ENCODE peak calls at places on chromosome 19, in ten cellular contexts. S is suprapubic skin; H is fibroblast of lung; V is K562; U is Peyer's patch; T is A673; F is tibial artery; I is CD8-positive, alpha-beta T cell; Y is CD8-positive, alpha-beta memory T cell; R is sigmoid colon. C is an unnamed sample. For H3K36me3, the result is how much of the 10 kb centered on the place peaks cover.

GRCh38 chr19:30671622-30672051 is 299.5 kb downstream of the ZNF536 start:
- DNase-seq in T (no peak), S (no peak), R (no peak), U (no peak), H (peak), F (no peak), V (no peak), Y (no peak), I (no peak), C (no peak)

GRCh38 chr19:38317104-38317612 is 1.4 kb upstream of the YIF1B start:
- DNase-seq in F (no peak), T (no peak), Y (no peak), H (no peak), R (no peak), I (peak), U (peak), S (no peak), V (peak), C (no peak)

GRCh38 chr19:3575260-3575741 is 2.6 kb downstream of the HMG20B start:
- DNase-seq in R (no peak), U (no peak), I (no peak), H (no peak), V (no peak), Y (no peak), S (no peak), F (no peak), T (no peak), C (no peak)

GRCh38 chr19:10699650-10700335 is 1.4 kb upstream of the QTRT1 start:
- DNase-seq in H (peak), S (no peak), U (peak), V (peak), I (peak), F (no peak), Y (peak), T (peak), R (no peak), C (no peak)

GRCh38 chr19:10864538-10864899 is 6.8 kb upstream of the CARM1 start:
- DNase-seq in V (peak), Y (peak), H (peak), I (peak), T (peak), R (peak), S (peak), U (peak), F (peak), C (peak)

GRCh38 chr19:2802826-2803225 is 16.8 kb upstream of the ZNF554 start:
- DNase-seq in S (no peak), Y (no peak), R (no peak), T (no peak), H (no peak), U (no peak), I (no peak), F (no peak), V (no peak), C (peak)

GRCh38 chr19:14821958-14822357 is 13.0 kb downstream of the OR7A5 start:
- DNase-seq in Y (no peak), R (no peak), S (no peak), H (no peak), I (no peak), V (no peak), U (no peak), F (no peak), T (no peak), C (no peak)

GRCh38 chr19:5778402-5778801 is 6.1 kb downstream of the PRR22 start:
- DNase-seq in V (no peak), R (no peak), S (no peak), H (no peak), F (no peak), I (no peak), U (no peak), T (no peak), Y (no peak), C (no peak)

GRCh38 chr19:20478936-20479335 is 86.6 kb downstream of the ZNF737 start:
- DNase-seq in U (no peak), R (no peak), F (no peak), I (no peak), T (no peak), V (no peak), S (no peak), Y (no peak), H (no peak), C (no peak)

GRCh38 chr19:54482889-54483288 is 9.8 kb upstream of the CDC42EP5 start:
- DNase-seq in S (no peak), Y (no peak), R (no peak), T (no peak), I (no peak), V (no peak), H (no peak), U (no peak), F (no peak), C (no peak)

GRCh38 chr19:31784631-31785237 is 435.5 kb upstream of the TSHZ3 start:
- DNase-seq in U (no peak), Y (no peak), R (no peak), S (no peak), T (no peak), I (no peak), V (no peak), H (peak), F (no peak), C (no peak)

GRCh38 chr19:48506138-48506733 is 5.4 kb downstream of the LMTK3 start:
- DNase-seq in V (peak), F (peak), U (no peak), I (no peak), T (peak), H (peak), Y (no peak), S (no peak), R (no peak), C (no peak)

GRCh38 chr19:5407356-5407755 is 47.9 kb upstream of the ZNRF4 start:
- DNase-seq in U (no peak), T (peak), S (no peak), F (no peak), I (no peak), V (peak), H (peak), R (no peak), Y (no peak), C (no peak)

GRCh38 chr19:34172661-34173144 is 399 bp downstream of the LSM14A start:
- DNase-seq in R (no peak), S (no peak), U (peak), T (peak), V (peak), Y (no peak), F (no peak), H (no peak), I (peak), C (no peak)

GRCh38 chr19:39157275-39157996 is 31.9 kb downstream of the PAK4 start:
- DNase-seq in U (no peak), S (no peak), H (peak), F (no peak), I (no peak), Y (no peak), V (no peak), T (no peak), R (no peak), C (no peak)

GRCh38 chr19:38647966-38648788 is 728 bp downstream of the ACTN4 start:
- DNase-seq in V (no peak), U (no peak), I (no peak), Y (no peak), R (no peak), S (no peak), H (no peak), T (no peak), F (no peak), C (no peak)

GRCh38 chr19:4061683-4062575 is 4.8 kb downstream of the ZBTB7A start:
- DNase-seq in R (peak), U (peak), F (no peak), I (no peak), S (peak), H (no peak), T (no peak), Y (no peak), V (no peak), C (peak)

GRCh38 chr19:32647361-32647760 is 27.6 kb downstream of the ANKRD27 start:
- DNase-seq in F (no peak), H (no peak), S (no peak), V (no peak), Y (no peak), U (no peak), I (no peak), R (no peak), T (no peak), C (no peak)

GRCh38 chr19:55640577-55641375 is at the start of gene ZNF580:
- DNase-seq in U (peak), R (peak), T (peak), V (peak), I (peak), H (peak), Y (no peak), S (no peak), F (peak), C (peak)

GRCh38 chr19:23060016-23060415 is 56.8 kb upstream of the ZNF730 start:
- DNase-seq in I (no peak), H (no peak), F (no peak), R (no peak), S (no peak), V (no peak), T (no peak), Y (no peak), U (no peak), C (no peak)

GRCh38 chr19:56315076-56315828 is 613 bp upstream of the ZSCAN5A start:
- DNase-seq in I (peak), H (peak), V (peak), Y (peak), F (peak), T (peak), R (peak), S (peak), U (peak), C (peak)

GRCh38 chr19:56272448-56272847 is at the start of gene EDDM13:
- DNase-seq in F (no peak), V (no peak), S (no peak), U (no peak), Y (no peak), I (no peak), T (no peak), H (no peak), R (no peak), C (no peak)

GRCh38 chr19:45913874-45914830 is at the start of gene NANOS2:
- DNase-seq in H (no peak), I (no peak), U (no peak), V (peak), R (no peak), S (no peak), Y (no peak), F (no peak), T (no peak), C (peak)

GRCh38 chr19:48059331-48059730 is 15.5 kb upstream of the CABP5 start:
- DNase-seq in V (no peak), Y (no peak), R (peak), I (no peak), F (no peak), T (no peak), S (no peak), U (no peak), H (no peak), C (no peak)

GRCh38 chr19:10505583-10506229 is 2.5 kb upstream of the KEAP1 start:
- DNase-seq in Y (peak), V (peak), U (peak), R (peak), I (peak), T (peak), S (peak), F (peak), H (peak), C (peak)

GRCh38 chr19:8429826-8430225 is 14.9 kb upstream of the HNRNPM start:
- DNase-seq in V (no peak), I (no peak), H (no peak), S (no peak), F (no peak), R (no peak), Y (no peak), T (no peak), U (no peak), C (no peak)

GRCh38 chr19:3782903-3783302 is 3.3 kb downstream of the MATK start:
- DNase-seq in T (no peak), R (no peak), S (no peak), H (no peak), V (no peak), F (no peak), U (no peak), Y (no peak), I (no peak), C (peak)

GRCh38 chr19:55013596-55013995 is 24.5 kb downstream of the GP6 start:
- DNase-seq in T (no peak), R (no peak), H (no peak), F (no peak), I (no peak), V (no peak), Y (no peak), U (no peak), S (no peak), C (no peak)

GRCh38 chr19:7550169-7550770 is 14.8 kb downstream of the PNPLA6 start:
- DNase-seq in Y (no peak), S (peak), H (no peak), F (no peak), V (no peak), T (no peak), I (no peak), R (no peak), U (no peak), C (peak)

GRCh38 chr19:44600466-44600865 is 12.9 kb upstream of the IGSF23 start:
- DNase-seq in S (no peak), F (no peak), Y (no peak), R (no peak), H (peak), V (no peak), I (no peak), U (no peak), T (no peak), C (no peak)

GRCh38 chr19:56217039-56217949 is 15.2 kb downstream of the ZSCAN5C start:
- DNase-seq in H (peak), U (no peak), R (no peak), Y (no peak), T (peak), I (no peak), S (no peak), V (no peak), F (no peak), C (no peak)

GRCh38 chr19:2343289-2343982 is 15.0 kb downstream of the SPPL2B start:
- DNase-seq in S (no peak), R (no peak), H (no peak), Y (no peak), T (no peak), V (no peak), I (no peak), F (no peak), U (no peak), C (peak)

GRCh38 chr19:1238373-1239303 is 833 bp upstream of the CBARP start:
- DNase-seq in I (no peak), S (no peak), Y (no peak), H (no peak), R (no peak), U (no peak), F (no peak), T (no peak), V (no peak), C (no peak)

GRCh38 chr19:1237754-1238372 is at the start of gene CBARP:
- DNase-seq in I (no peak), S (no peak), U (peak), T (no peak), V (peak), R (peak), H (no peak), Y (peak), F (no peak), C (no peak)

GRCh38 chr19:1239796-1240737 is 1.5 kb upstream of the ATP5F1D start:
- DNase-seq in F (peak), V (peak), R (peak), H (peak), U (peak), Y (peak), T (peak), S (peak), I (peak), C (peak)

GRCh38 chr19:1240925-1241324 is 626 bp upstream of the ATP5F1D start:
- DNase-seq in V (no peak), S (no peak), I (no peak), Y (no peak), U (peak), R (peak), H (no peak), T (no peak), F (no peak), C (no peak)

DNA sequence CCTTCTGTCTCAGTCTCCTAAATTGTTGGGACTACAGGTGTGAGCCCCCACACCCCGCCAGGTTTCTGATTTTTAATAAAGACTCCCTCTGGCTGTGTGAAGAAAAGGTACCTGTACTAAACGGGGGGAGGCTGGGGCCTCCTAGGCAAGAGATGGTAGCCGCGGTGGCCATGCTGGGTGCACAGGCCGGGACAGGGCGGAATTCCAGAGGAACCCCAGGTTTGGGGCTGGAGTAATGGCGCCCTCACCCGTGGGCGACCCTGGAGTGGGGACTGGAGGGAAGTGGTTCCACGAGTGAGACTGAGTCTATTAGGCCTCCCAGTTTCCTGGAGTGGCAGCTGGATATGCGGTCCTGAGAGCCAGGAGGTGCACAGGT is 1.6 kb upstream of the CBARP start:
- DNase-seq in T (no peak), Y (no peak), V (no peak), F (no peak), S (no peak), I (no peak), R (no peak), H (no peak), U (peak), C (no peak)
- H3K27ac ChIP-seq in T (peak), Y (peak), V (peak), F (peak), S (peak), I (no peak), R (peak), H (peak), U (peak), C (peak)

DNA sequence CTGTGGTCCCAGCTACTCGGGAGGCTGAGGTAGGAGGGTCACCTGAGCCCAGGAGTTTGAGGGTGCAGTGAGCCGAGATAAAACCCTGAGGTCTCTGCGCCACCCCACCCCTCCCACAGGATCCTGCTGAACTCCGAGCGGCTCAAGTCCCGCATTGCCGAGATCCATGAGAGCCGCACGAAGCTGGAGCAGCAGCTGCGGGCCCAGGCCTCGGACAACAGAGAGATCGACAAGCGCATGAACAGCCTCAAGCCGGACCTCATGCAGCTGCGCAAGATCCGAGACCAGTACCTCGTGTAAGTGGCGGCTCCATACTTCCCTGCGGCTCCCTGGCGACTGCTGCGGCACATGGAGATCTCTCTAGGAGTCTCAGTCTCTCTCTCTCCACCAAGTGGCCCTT is 6.6 kb upstream of the IFI30 start:
- DNase-seq in F (no peak), V (no peak), T (no peak), R (no peak), I (no peak), H (no peak), Y (no peak), S (no peak), U (no peak), C (no peak)
- H3K36me3 ChIP-seq in F (half or more), V (half or more), T (under half), R (under half), I (under half), H (under half), Y (under half), S (half or more), U (under half), C (half or more)

DNA sequence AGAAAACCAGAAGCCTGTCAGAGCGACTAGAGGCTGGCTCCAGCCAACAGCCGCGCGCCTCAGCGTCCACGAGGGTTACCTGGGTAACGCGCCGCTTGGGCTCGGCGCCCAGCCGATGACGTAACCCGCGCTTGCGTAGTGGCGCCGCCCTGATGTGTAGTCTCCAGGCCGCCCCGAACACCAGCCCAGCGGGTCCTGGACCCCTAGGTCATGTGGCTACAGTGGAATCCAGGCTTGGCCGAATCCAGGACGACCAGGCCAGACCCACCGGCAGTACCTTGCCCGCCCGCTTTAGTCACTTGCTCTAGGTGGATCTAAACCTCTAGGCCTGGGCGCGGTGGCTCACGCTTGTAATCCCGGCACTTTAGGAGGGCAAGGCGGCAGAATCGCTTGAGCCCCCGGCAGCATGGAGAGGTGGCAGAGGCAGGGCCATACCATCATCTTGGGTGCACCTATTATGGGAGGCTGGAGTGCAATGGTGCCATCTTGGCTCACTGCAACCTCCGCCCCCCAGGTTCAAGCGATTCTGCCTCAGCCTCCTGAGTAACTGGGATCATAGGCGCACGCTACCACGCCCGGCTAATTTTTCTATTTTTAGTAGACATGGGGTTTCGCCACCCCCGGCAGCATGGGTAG is 7.2 kb upstream of the ZNF606 start:
- DNase-seq in V (peak), I (peak), H (peak), Y (peak), S (peak), R (peak), F (peak), T (peak), U (peak), C (peak)
- H3K4me3 ChIP-seq in V (peak), I (peak), H (peak), Y (no peak), S (peak), R (peak), F (peak), T (peak), U (peak), C (peak)

GRCh38 chr19:13102416-13102665 is 317 bp downstream of the LYL1 start:
- DNase-seq in H (no peak), V (no peak), U (no peak), R (no peak), I (no peak), T (no peak), S (no peak), Y (no peak), F (no peak), C (no peak)

GRCh38 chr19:13103961-13104847 is 1.5 kb upstream of the LYL1 start:
- DNase-seq in F (peak), Y (peak), V (peak), U (peak), T (no peak), H (no peak), S (no peak), R (peak), I (peak), C (peak)

GRCh38 chr19:13101590-13102415 is 855 bp downstream of the LYL1 start:
- DNase-seq in I (no peak), F (no peak), U (no peak), H (no peak), V (no peak), T (no peak), S (no peak), Y (no peak), R (no peak), C (no peak)

GRCh38 chr19:13103585-13103923 is 896 bp upstream of the LYL1 start:
- DNase-seq in V (peak), R (no peak), S (no peak), I (no peak), Y (no peak), F (no peak), H (no peak), T (no peak), U (no peak), C (no peak)

DNA sequence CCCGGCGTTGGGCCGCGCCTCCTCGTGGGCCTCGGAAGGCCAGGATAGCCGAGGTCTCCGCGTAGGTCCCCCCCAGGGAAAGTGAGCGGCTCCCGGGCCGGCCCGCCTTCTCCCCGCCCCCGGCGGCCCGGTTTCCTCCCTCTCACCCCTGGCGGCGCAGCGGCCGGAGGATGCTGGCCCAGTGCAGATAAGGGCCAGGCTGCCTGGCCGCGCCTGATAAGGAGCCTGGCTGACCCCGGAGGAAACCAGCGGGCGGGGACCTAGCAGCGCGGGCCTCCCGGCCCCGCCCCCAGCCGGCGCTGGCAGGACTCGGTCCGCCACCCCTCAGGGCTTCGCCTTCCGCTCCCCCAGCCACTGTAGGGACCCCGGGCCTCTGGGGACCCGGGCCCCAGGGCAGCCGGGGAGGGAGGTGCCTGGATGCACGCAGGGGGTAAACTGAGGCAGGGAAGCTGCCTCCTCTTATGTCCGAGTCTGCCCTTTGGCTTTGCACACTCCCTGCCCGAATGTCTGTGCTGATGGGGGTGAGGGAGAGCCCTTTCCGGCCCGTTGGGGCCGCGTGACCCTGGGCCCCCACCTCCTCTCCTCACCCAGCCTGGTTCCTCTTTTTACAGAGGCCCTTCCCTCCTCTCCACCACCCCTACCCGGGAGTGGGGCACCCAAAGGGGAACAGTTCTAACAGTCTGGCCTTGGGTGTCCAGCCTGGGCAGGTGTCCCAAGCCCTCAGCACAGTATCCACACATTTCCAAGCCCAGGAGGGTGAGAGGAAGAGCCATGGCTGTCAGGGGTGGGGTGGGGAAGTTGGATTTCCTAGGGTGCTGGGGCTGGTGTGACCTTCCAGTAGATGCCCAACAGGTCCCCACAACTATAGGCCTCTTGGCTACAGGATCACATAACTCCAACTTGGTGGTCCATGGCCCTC is at the start of gene LYL1:
- DNase-seq in F (peak), S (no peak), I (peak), U (peak), R (peak), Y (no peak), T (no peak), H (no peak), V (peak), C (peak)
- H3K27ac ChIP-seq in F (peak), S (peak), I (no peak), U (peak), R (peak), Y (peak), T (no peak), H (peak), V (peak), C (peak)